ENCODE peak calls at places on chromosomes 5 and 9, in five cellular contexts. One of them, this sample, is unnamed.

GRCh38 chr9:134544388-134545212 is 97.0 kb upstream of the COL5A1 start:
- DNase-seq in IMR-90: peak
- DNase-seq in tibial artery: peak
- DNase-seq in psoas muscle: peak
- DNase-seq in tibial nerve: peak
- DNase-seq in this sample: peak

GRCh38 chr9:90038778-90039177 is 434.0 kb downstream of the GADD45G start:
- DNase-seq in IMR-90: no peak
- DNase-seq in tibial artery: no peak
- DNase-seq in psoas muscle: no peak
- DNase-seq in tibial nerve: no peak
- DNase-seq in this sample: no peak

GRCh38 chr9:90659626-90660364 is 17.2 kb upstream of the DIRAS2 start:
- DNase-seq in IMR-90: peak
- DNase-seq in tibial artery: no peak
- DNase-seq in psoas muscle: no peak
- DNase-seq in tibial nerve: no peak
- DNase-seq in this sample: peak

GRCh38 chr9:119639287-119639955 is 270.2 kb upstream of the BRINP1 start:
- DNase-seq in IMR-90: no peak
- DNase-seq in tibial artery: no peak
- DNase-seq in psoas muscle: no peak
- DNase-seq in tibial nerve: no peak
- DNase-seq in this sample: no peak

GRCh38 chr5:23208959-23209431 is 298.4 kb upstream of the PRDM9 start:
- DNase-seq in IMR-90: peak
- DNase-seq in tibial artery: no peak
- DNase-seq in psoas muscle: no peak
- DNase-seq in tibial nerve: no peak
- DNase-seq in this sample: peak

GRCh38 chr5:171845857-171846785 is 60.5 kb downstream of the SMIM23 start:
- DNase-seq in IMR-90: peak
- DNase-seq in tibial artery: no peak
- DNase-seq in psoas muscle: peak
- DNase-seq in tibial nerve: peak
- DNase-seq in this sample: peak

GRCh38 chr9:119838210-119838609 is 469.0 kb upstream of the BRINP1 start:
- DNase-seq in IMR-90: no peak
- DNase-seq in tibial artery: no peak
- DNase-seq in psoas muscle: no peak
- DNase-seq in tibial nerve: no peak
- DNase-seq in this sample: no peak

GRCh38 chr5:150113047-150113744 is 26.8 kb upstream of the CSF1R start:
- DNase-seq in IMR-90: no peak
- DNase-seq in tibial artery: peak
- DNase-seq in psoas muscle: no peak
- DNase-seq in tibial nerve: peak
- DNase-seq in this sample: peak

GRCh38 chr5:43780586-43780985 is 177.6 kb downstream of the NNT start:
- DNase-seq in IMR-90: peak
- DNase-seq in tibial artery: no peak
- DNase-seq in psoas muscle: no peak
- DNase-seq in tibial nerve: no peak
- DNase-seq in this sample: no peak

GRCh38 chr9:93133641-93134017 is 422 bp downstream of the NINJ1 start:
- DNase-seq in IMR-90: peak
- DNase-seq in tibial artery: peak
- DNase-seq in psoas muscle: peak
- DNase-seq in tibial nerve: peak
- DNase-seq in this sample: peak

GRCh38 chr9:114004221-114004716 is 73.8 kb downstream of the AMBP start:
- DNase-seq in IMR-90: no peak
- DNase-seq in tibial artery: peak
- DNase-seq in psoas muscle: peak
- DNase-seq in tibial nerve: peak
- DNase-seq in this sample: no peak

GRCh38 chr5:181059297-181060230 is 19.5 kb downstream of the BTNL9 start:
- DNase-seq in IMR-90: no peak
- DNase-seq in tibial artery: no peak
- DNase-seq in psoas muscle: no peak
- DNase-seq in tibial nerve: no peak
- DNase-seq in this sample: no peak

GRCh38 chr9:33453286-33453882 is 6.0 kb upstream of the AQP3 start:
- DNase-seq in IMR-90: no peak
- DNase-seq in tibial artery: no peak
- DNase-seq in psoas muscle: no peak
- DNase-seq in tibial nerve: no peak
- DNase-seq in this sample: no peak

GRCh38 chr5:29085142-29085541 is 2046.8 kb upstream of the CDH9 start:
- DNase-seq in IMR-90: no peak
- DNase-seq in tibial artery: no peak
- DNase-seq in psoas muscle: no peak
- DNase-seq in tibial nerve: no peak
- DNase-seq in this sample: no peak

GRCh38 chr5:170375283-170375682 is 13.9 kb downstream of the KCNMB1 start:
- DNase-seq in IMR-90: no peak
- DNase-seq in tibial artery: no peak
- DNase-seq in psoas muscle: no peak
- DNase-seq in tibial nerve: no peak
- DNase-seq in this sample: no peak

GRCh38 chr5:151719228-151719861 is 32.6 kb upstream of the SPARC start:
- DNase-seq in IMR-90: peak
- DNase-seq in tibial artery: no peak
- DNase-seq in psoas muscle: peak
- DNase-seq in tibial nerve: peak
- DNase-seq in this sample: no peak

GRCh38 chr5:151718653-151719052 is 31.9 kb upstream of the SPARC start:
- DNase-seq in IMR-90: peak
- DNase-seq in tibial artery: no peak
- DNase-seq in psoas muscle: no peak
- DNase-seq in tibial nerve: no peak
- DNase-seq in this sample: no peak

GRCh38 chr5:151721812-151722391 is 35.2 kb upstream of the SPARC start:
- DNase-seq in IMR-90: no peak
- DNase-seq in tibial artery: no peak
- DNase-seq in psoas muscle: no peak
- DNase-seq in tibial nerve: no peak
- DNase-seq in this sample: no peak

GRCh38 chr5:151720195-151720594 is 33.5 kb upstream of the SPARC start:
- DNase-seq in IMR-90: no peak
- DNase-seq in tibial artery: no peak
- DNase-seq in psoas muscle: no peak
- DNase-seq in tibial nerve: no peak
- DNase-seq in this sample: no peak

GRCh38 chr5:151721087-151721646 is 34.5 kb upstream of the SPARC start:
- DNase-seq in IMR-90: peak
- DNase-seq in tibial artery: no peak
- DNase-seq in psoas muscle: no peak
- DNase-seq in tibial nerve: no peak
- DNase-seq in this sample: no peak
- H3K27ac ChIP-seq in IMR-90: no peak
- H3K27ac ChIP-seq in tibial artery: no peak
- H3K27ac ChIP-seq in psoas muscle: no peak
- H3K27ac ChIP-seq in tibial nerve: no peak
- H3K27ac ChIP-seq in this sample: no peak

GRCh38 chr5:72320022-72320898 is at the start of the genes MRPS27 and PTCD2:
- DNase-seq in IMR-90: peak
- DNase-seq in tibial artery: peak
- DNase-seq in psoas muscle: peak
- DNase-seq in tibial nerve: peak
- DNase-seq in this sample: peak
- TF ChIP-seq CTCF in IMR-90: peak
- TF ChIP-seq CTCF in tibial artery: no peak
- TF ChIP-seq CTCF in psoas muscle: no peak
- TF ChIP-seq CTCF in tibial nerve: peak
- TF ChIP-seq CTCF in this sample: no peak

DNA sequence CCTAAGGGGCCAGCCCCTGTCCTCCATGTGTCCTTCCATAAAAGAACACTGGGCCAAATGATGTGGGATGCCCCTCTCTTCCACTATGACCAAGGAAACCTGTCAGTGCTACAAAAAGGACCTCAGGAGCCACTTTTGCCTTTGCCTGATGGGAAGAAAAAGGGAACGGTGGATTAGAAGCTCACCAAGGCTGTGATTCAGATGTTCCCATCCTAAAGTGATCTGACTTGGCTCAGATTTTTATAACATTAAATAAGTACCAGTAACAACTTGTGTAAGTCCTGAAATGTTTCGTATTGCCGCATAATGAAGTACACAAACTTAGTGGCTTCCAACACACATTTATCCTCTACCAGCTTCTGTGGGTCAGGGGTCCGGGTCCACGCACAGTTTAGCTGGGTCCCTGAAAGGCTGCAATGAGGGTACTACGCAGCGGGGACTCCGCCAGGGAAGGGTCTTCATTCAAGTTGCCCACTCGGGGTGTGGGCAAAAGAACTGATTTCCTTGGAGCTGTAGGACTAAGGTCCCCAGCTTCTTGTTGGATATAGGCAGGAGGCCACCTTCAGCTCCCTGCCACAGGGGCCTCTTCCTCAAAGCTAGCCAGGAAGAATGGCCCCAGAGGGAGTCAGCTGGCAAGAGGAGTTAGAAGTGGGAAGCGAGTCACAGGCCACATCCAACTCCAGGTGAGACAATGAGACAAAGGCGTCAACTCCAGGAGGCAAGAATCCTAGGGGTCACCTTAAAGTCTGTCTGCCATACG is 60.4 kb downstream of the RAPGEF1 start:
- DNase-seq in IMR-90: no peak
- DNase-seq in tibial artery: no peak
- DNase-seq in psoas muscle: no peak
- DNase-seq in tibial nerve: no peak
- DNase-seq in this sample: no peak
- H3K27ac ChIP-seq in IMR-90: peak
- H3K27ac ChIP-seq in tibial artery: peak
- H3K27ac ChIP-seq in psoas muscle: peak
- H3K27ac ChIP-seq in tibial nerve: peak
- H3K27ac ChIP-seq in this sample: peak

GRCh38 chr9:94728719-94729118 is 2.2 kb downstream of the AOPEP start:
- DNase-seq in IMR-90: no peak
- DNase-seq in tibial artery: no peak
- DNase-seq in psoas muscle: no peak
- DNase-seq in tibial nerve: no peak
- DNase-seq in this sample: no peak

GRCh38 chr9:94734054-94734754 is 7.7 kb downstream of the AOPEP start:
- DNase-seq in IMR-90: no peak
- DNase-seq in tibial artery: no peak
- DNase-seq in psoas muscle: no peak
- DNase-seq in tibial nerve: no peak
- DNase-seq in this sample: no peak

GRCh38 chr9:94725293-94725692 is 1.2 kb upstream of the AOPEP start:
- DNase-seq in IMR-90: no peak
- DNase-seq in tibial artery: no peak
- DNase-seq in psoas muscle: no peak
- DNase-seq in tibial nerve: no peak
- DNase-seq in this sample: no peak

GRCh38 chr9:94726495-94727191 is at the start of gene AOPEP:
- DNase-seq in IMR-90: peak
- DNase-seq in tibial artery: peak
- DNase-seq in psoas muscle: peak
- DNase-seq in tibial nerve: peak
- DNase-seq in this sample: peak

DNA sequence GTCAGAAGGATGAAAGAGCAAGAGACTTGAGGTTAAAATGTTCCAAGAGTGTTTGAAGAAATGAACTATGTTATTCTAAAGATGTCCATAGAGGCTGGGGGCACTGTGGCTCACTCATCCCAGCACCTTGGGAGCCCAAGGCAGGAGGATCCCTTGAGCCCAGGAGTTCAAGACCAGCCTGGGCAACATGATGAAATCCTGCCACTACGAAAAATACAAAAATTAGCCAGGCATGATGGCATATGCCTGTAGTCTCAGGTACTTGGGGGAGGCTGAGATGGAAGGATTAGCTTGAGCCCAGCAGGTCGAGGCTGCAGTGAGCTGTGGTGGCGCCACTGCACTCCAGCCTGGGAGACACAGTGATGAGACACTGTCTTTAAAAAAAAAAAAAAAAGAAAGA is 2.7 kb downstream of the AOPEP start:
- DNase-seq in IMR-90: no peak
- DNase-seq in tibial artery: no peak
- DNase-seq in psoas muscle: no peak
- DNase-seq in tibial nerve: no peak
- DNase-seq in this sample: no peak
- TF ChIP-seq CTCF in IMR-90: no peak
- TF ChIP-seq CTCF in tibial artery: no peak
- TF ChIP-seq CTCF in psoas muscle: no peak
- TF ChIP-seq CTCF in tibial nerve: no peak
- TF ChIP-seq CTCF in this sample: no peak

DNA sequence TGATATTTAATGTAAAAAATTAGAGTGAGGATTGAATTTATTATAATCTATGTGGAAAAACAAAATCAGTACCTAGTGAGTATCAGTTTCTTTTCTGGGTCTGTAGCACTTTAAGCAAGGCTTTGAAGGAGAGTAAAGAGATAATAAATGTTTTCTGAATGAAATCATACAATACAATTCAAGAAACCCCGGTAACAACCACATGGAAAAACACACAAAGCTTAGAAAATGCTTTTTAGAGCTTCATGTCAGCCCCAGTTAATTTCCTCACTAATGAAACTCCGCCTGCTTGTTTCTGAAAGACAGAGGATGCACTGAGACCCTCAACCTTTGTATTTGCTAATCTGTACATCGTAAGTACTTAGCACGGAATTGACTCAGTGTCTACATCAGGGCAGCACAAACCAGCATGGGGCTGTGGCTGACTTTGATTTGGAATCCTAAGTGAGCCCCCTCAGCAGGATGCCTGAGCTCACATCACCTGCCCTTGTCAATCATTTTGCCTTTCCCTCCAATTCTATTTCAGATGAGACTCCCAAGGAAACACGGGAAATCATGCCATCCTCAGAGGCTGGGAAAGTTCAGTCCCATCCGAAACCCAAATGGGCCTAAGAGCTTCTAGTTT is 499.1 kb upstream of the MPDZ start:
- DNase-seq in IMR-90: peak
- DNase-seq in tibial artery: no peak
- DNase-seq in psoas muscle: no peak
- DNase-seq in tibial nerve: no peak
- DNase-seq in this sample: no peak
- H3K27ac ChIP-seq in IMR-90: no peak
- H3K27ac ChIP-seq in tibial artery: no peak
- H3K27ac ChIP-seq in psoas muscle: no peak
- H3K27ac ChIP-seq in tibial nerve: no peak
- H3K27ac ChIP-seq in this sample: no peak

DNA sequence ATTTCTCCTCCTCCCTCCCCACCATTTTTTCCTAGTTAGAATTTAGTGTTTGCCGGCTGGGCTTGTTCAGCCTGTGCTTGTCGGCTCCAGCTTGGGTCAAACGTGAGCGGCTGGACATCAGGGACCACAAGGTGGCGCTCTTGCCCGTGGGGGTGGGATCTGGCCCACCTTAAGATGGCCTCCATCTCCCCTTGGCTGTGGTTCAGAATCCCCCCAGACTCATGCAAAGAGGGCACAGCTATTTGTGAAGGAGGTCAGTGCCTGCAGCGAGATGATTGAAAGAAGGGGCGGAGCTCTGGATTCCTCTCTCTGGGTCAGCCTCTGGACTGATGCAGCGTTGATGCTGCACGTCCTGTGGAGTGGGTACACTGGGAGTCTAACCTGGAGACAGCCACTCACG is 283.3 kb upstream of the TUT7 start:
- DNase-seq in IMR-90: peak
- DNase-seq in tibial artery: no peak
- DNase-seq in psoas muscle: peak
- DNase-seq in tibial nerve: no peak
- DNase-seq in this sample: peak
- TF ChIP-seq CTCF in IMR-90: peak
- TF ChIP-seq CTCF in tibial artery: peak
- TF ChIP-seq CTCF in psoas muscle: peak
- TF ChIP-seq CTCF in tibial nerve: peak
- TF ChIP-seq CTCF in this sample: peak

This sample was measured in RWPE1.